ENCODE peak calls at places on chromosomes 16 and 17, in seven cellular contexts. N is GM12878, O is HepG2, W is SK-N-SH, L is H1, P is K562, B is HCT116. U is an unnamed sample.

GRCh38 chr17:63365366-63366237 is 80.5 kb downstream of the CYB561 start:
- DNase-seq in W (no peak), L (no peak), N (no peak), B (no peak), O (no peak), P (no peak), U (no peak)

GRCh38 chr17:63140255-63140654 is 174.2 kb downstream of the TANC2 start:
- DNase-seq in O (no peak), L (no peak), B (no peak), P (no peak), W (no peak), N (peak; percentile 4), U (no peak)

GRCh38 chr17:47096343-47096742 is 92.8 kb downstream of the CDC27 start:
- DNase-seq in N (no peak), L (no peak), B (no peak), P (no peak), O (no peak), W (no peak), U (no peak)

GRCh38 chr16:4435668-4436067 is 10.0 kb downstream of the DNAJA3 start:
- DNase-seq in N (no peak), B (no peak), W (no peak), O (no peak), L (no peak), P (no peak), U (no peak)

GRCh38 chr17:50919321-50920040 is 53.3 kb upstream of the TOB1 start:
- DNase-seq in W (peak; percentile 99), N (no peak), L (no peak), P (peak; percentile 40), O (peak; percentile 86), B (no peak), U (peak; percentile 40)

GRCh38 chr16:66529475-66529874 is 20.4 kb downstream of the TK2 start:
- DNase-seq in L (no peak), P (no peak), O (no peak), N (no peak), B (no peak), W (no peak), U (no peak)

GRCh38 chr17:17139972-17140589 is 66.1 kb downstream of the PLD6 start:
- DNase-seq in B (no peak), L (no peak), P (no peak), W (no peak), O (no peak), N (no peak), U (no peak)

GRCh38 chr17:73952498-73953205 is 250.8 kb upstream of the RPL38 start:
- DNase-seq in N (no peak), P (peak; percentile 39), L (no peak), W (peak; percentile 97), B (no peak), O (no peak), U (no peak)

GRCh38 chr16:1772362-1772907 is at the start of gene EME2:
- DNase-seq in L (no peak), O (peak; percentile 16), B (no peak), P (peak; percentile 70), N (no peak), W (peak; percentile 52), U (no peak)

GRCh38 chr16:66247516-66248089 is 118.9 kb upstream of the CDH5 start:
- DNase-seq in N (no peak), B (no peak), O (no peak), L (no peak), W (no peak), P (no peak), U (no peak)

GRCh38 chr17:32123782-32124181 is 18.5 kb upstream of the RHOT1 start:
- DNase-seq in W (no peak), N (no peak), O (no peak), L (no peak), B (no peak), P (no peak), U (no peak)

GRCh38 chr17:71237903-71238538 is 882.8 kb upstream of the SOX9 start:
- DNase-seq in W (peak; percentile 12), O (no peak), N (no peak), P (no peak), L (no peak), B (peak; percentile 57), U (no peak)

GRCh38 chr17:82419471-82419995 is 1.1 kb upstream of the OGFOD3 start:
- DNase-seq in B (no peak), P (no peak), O (no peak), W (no peak), L (no peak), N (no peak), U (no peak)

GRCh38 chr17:36812762-36813161 is 124.5 kb upstream of the LHX1 start:
- DNase-seq in B (no peak), P (no peak), N (no peak), W (no peak), L (no peak), O (no peak), U (no peak)

GRCh38 chr17:17493249-17493985 is 2.8 kb downstream of the RASD1 start:
- DNase-seq in N (no peak), P (no peak), L (no peak), W (no peak), B (no peak), O (no peak), U (no peak)

GRCh38 chr16:69466547-69466946 is 42.1 kb downstream of the CYB5B start:
- DNase-seq in P (no peak), N (no peak), L (no peak), B (no peak), W (no peak), O (no peak), U (no peak)

GRCh38 chr17:77916771-77917481 is 41.6 kb upstream of the TNRC6C start:
- DNase-seq in L (no peak), N (peak; percentile 54), W (no peak), O (no peak), B (no peak), P (no peak), U (no peak)

GRCh38 chr16:67013238-67013822 is 15.6 kb upstream of the CBFB start:
- DNase-seq in B (no peak), N (no peak), P (no peak), W (no peak), L (no peak), O (no peak), U (no peak)

GRCh38 chr17:50909765-50910661 is 43.9 kb upstream of the TOB1 start:
- DNase-seq in W (no peak), O (peak; percentile 63), N (no peak), L (no peak), P (no peak), B (no peak), U (no peak)

GRCh38 chr17:47690121-47690520 is 3.8 kb upstream of the TBKBP1 start:
- DNase-seq in P (no peak), N (no peak), L (no peak), W (peak; percentile 23), O (no peak), B (no peak), U (no peak)

DNA sequence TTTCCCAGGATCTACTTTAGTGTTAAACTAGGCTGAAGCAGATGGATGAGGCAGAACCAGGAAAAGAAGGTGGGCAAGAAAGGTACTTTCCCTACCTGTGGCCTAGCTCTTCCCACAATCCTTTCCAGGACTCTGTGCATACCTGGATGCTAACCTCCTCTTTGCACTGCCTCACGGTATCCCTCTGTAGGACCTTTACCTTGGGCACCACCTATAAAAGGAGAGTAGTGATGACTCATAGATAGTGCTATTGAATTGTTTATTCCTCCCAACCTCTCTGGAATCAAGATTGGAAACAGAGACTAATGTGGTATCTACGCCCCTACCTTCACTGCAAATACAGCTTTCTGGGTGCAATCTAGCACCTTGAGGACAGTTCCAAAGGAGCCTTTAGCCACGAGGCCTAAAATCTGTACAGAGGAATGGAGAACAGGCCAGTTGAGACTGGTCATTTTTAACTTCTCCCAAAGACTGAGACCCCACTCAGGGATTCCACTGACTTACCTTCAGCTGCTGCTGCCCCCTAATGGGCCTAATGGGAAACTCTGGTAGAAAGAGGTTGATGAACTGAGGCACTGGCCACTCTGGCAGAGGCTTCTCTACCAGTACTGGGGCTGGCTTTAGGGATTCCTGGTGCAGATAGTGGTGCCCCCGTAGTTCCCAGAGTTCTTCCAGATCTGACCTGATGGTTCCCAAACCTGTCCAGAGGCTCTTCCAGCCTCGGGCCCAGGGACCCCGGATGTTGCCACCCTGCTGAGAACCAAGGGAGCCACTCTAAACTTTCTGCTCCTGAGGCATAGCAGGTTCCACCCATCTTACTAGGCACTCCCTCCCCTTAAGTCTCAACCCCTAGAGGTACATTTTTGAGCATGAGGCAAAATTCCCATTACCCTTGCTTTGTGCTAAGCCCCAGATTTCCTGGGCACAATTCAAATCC is 781 bp downstream of the RSKR start:
- DNase-seq in N (no peak), W (peak; percentile 70), B (no peak), O (peak; percentile 52), P (peak; percentile 68), L (no peak), U (no peak)
- TF ChIP-seq YY1 in N (no peak), W (no peak), B (no peak), O (no peak), P (no peak), L (no peak), U (no peak)

DNA sequence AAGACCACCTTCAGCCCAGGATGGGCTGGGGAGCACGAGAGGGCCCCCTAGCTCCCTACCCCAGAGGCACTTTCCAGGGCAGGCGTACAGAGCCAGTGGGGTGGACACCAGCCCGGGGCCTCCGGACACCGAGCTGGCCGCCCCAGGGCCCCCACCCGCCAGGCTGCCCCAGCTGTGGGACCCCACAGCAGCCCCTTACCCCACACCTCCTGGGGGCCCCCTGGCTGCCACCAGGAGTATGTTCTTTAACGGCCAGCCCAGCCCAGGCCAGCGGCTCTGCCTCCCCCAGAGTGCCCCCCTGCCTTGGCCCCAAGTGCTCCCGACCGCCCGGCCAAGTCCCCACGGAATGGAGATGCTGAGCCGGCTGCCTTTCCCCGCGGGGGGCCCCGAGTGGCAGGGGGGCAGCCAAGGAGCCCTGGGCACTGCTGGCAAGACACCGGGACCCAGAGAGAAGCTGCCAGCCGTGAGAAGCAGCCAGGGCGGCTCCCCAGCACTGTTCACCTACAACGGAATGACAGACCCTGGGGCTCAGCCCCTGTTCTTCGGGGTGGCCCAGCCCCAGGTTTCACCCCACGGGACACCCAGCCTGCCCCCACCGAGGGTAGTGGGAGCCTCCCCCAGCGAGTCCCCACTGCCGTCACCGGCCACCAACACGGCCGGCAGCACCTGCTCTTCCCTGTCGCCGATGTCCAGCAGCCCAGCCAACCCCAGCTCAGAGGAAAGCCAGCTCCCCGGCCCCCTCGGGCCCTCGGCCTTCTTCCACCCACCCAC is 24.3 kb upstream of the ZFPM1 start:
- DNase-seq in P (no peak), L (no peak), W (no peak), O (no peak), N (no peak), B (no peak), U (no peak)
- TF ChIP-seq YY1 in P (no peak), L (no peak), W (no peak), O (no peak), N (no peak), B (no peak), U (no peak)

DNA sequence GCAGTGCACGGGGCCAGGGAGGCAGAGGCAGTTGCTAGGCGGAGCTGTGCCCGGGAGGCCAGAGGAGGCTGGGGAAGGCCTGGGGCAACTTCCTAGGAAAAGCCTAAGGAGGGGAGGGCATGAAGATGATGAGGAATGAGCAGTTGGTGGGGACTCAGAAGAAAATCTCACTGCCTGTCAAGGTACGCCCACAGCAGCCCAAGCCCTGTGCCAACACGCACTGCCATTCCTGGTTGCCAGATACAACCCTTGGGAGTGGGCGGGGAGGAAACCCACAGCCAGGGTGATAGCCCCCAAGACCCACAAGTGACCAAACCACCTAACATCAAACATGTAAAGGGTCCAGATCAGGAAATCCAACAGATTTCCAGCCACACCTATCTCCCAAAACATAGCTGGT is 36.2 kb downstream of the SMPD3 start:
- DNase-seq in L (no peak), N (no peak), B (no peak), W (no peak), P (no peak), O (no peak), U (no peak)
- TF ChIP-seq YY1 in L (no peak), N (no peak), B (no peak), W (no peak), P (no peak), O (no peak), U (no peak)

GRCh38 chr17:13541032-13541480 is 60.7 kb downstream of the HS3ST3A1 start:
- DNase-seq in W (no peak), P (peak; percentile 35), O (no peak), B (peak; percentile 41), N (no peak), L (no peak), U (no peak)
- TF ChIP-seq YY1 in W (no peak), P (no peak), O (no peak), B (no peak), N (no peak), L (no peak), U (no peak)